ENCODE peak calls at places on chromosome 18, in six cellular contexts. Y is suprapubic skin, X is stomach, P is HCT116, M is Peyer's patch, B is HepG2. U is an unnamed sample.

GRCh38 chr18:29749699-29750098 is 1292.8 kb downstream of the DSC3 start:
- DNase-seq in M (no peak), Y (no peak), P (no peak), X (no peak), B (no peak), U (no peak)

GRCh38 chr18:28112056-28112470 is 64.9 kb downstream of the CDH2 start:
- DNase-seq in Y (no peak), X (no peak), B (no peak), M (no peak), P (no peak), U (no peak)

GRCh38 chr18:47915229-47915628 is 15.2 kb downstream of the SMAD2 start:
- DNase-seq in P (no peak), Y (no peak), B (no peak), M (no peak), X (no peak), U (no peak)

GRCh38 chr18:26159353-26159752 is 25.7 kb downstream of the PSMA8 start:
- DNase-seq in M (no peak), Y (no peak), X (no peak), B (no peak), P (peak; percentile 1), U (no peak)

GRCh38 chr18:7568426-7568825 is 1.3 kb downstream of the PTPRM start:
- DNase-seq in X (peak; percentile 28), M (no peak), B (peak; percentile 33), P (no peak), Y (peak; percentile 79), U (no peak)

GRCh38 chr18:73777356-73778051 is 370.1 kb downstream of the FBXO15 start:
- DNase-seq in X (no peak), B (no peak), P (no peak), M (no peak), Y (no peak), U (no peak)

GRCh38 chr18:61702007-61702406 is 190.8 kb downstream of the RNF152 start:
- DNase-seq in X (no peak), M (no peak), Y (no peak), B (no peak), P (no peak), U (no peak)

GRCh38 chr18:68234676-68235075 is 480.2 kb downstream of the TMX3 start:
- DNase-seq in B (no peak), M (no peak), P (no peak), Y (no peak), X (no peak), U (no peak)

GRCh38 chr18:8217041-8217564 is 392.1 kb upstream of the RAB12 start:
- DNase-seq in Y (no peak), B (no peak), M (no peak), P (no peak), X (no peak), U (no peak)

DNA sequence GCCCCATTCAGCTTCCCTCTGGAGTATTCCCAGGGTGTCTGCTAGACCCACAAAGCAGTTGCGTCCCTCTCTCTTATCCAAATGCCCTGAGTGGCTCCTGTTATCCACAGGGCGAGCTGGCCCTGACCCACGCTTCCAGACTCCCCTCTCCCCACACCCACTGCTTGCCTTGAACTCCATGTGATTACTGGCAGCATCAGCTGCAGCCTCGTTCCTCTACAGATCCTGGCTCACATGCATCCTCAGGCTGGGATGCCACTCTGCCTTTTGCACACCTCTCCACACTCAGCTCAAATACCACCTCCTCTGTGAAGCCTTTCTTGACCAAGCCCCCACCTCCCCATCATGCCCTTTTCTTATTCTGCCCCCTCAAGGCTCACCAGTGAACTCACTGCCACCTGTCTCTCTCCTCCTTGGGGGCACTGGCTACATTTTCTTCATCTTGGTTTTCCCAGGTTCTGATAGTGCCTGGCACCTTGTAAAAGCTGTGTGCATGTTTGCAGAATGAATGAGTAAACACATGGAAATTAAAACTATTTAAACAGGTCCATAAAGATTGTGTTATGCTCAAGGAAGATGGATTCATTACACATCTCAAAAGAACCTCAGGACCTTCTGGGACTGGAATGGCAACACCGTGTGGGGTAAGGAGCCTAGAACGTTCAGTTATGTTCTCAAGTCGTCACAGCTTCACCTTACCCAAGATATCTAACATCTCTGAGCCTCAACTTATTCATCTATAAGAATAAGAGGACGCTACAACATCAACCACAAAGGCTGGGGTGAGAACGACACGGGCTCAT is 165.0 kb downstream of the BCL2 start:
- DNase-seq in X (no peak), M (no peak), B (no peak), Y (no peak), P (no peak), U (no peak)
- TF ChIP-seq POLR2A in X (no peak), M (no peak), B (no peak), Y (no peak), P (no peak), U (no peak)

GRCh38 chr18:58117685-58118403 is 73.8 kb downstream of the NEDD4L start:
- DNase-seq in P (peak; percentile 34), Y (no peak), B (peak; percentile 69), X (peak; percentile 67), M (no peak), U (peak; percentile 37)
- TF ChIP-seq POLR2A in P (no peak), Y (no peak), B (no peak), X (no peak), M (peak; percentile 74), U (no peak)

DNA sequence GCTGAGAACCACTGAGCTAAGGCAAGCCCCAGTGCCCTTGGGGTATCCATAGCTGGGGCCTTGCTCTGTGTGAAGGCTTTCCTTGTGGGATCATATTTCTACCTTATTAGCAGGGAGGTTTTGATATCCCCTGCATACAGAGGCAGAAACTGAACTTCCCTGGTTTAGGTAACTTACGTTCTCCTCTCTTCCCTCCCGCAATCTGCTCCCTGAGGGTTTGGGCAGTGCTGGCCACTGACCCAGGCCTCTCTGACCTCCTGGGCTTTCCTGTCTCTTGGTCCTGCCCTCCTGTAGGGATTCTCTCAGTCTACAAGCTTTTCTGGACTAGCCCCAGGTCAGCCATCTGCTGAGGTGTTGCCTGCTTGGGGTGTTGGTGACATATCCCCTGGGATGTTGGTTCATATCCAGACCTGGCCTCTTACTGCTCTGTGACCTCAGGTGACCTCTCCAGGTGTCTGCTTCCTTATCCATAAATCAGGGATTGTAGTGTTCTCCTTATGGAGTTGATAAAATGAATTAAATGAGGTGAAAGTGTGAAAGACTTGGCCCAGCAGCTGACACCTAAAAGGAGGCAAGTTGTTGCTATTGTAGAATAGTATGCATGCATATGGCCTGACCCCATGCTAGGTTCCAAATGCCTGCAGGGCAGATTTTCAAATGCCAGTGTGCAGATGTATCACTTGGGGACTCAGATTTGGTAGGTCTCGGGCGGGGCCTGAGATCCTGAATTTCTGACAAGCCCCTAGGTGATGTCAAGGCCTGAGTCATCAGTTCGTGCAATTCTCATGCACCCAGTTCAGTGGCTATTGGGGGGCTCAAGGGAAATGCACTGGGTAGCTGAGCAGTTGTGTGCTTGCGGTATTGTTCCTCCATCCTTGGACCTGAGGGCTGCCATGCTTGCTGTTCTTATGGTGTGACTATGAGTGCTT is 106.6 kb downstream of the FHOD3 start:
- DNase-seq in Y (no peak), M (no peak), X (no peak), P (no peak), B (no peak), U (no peak)
- TF ChIP-seq POLR2A in Y (no peak), M (no peak), X (no peak), P (no peak), B (no peak), U (no peak)

DNA sequence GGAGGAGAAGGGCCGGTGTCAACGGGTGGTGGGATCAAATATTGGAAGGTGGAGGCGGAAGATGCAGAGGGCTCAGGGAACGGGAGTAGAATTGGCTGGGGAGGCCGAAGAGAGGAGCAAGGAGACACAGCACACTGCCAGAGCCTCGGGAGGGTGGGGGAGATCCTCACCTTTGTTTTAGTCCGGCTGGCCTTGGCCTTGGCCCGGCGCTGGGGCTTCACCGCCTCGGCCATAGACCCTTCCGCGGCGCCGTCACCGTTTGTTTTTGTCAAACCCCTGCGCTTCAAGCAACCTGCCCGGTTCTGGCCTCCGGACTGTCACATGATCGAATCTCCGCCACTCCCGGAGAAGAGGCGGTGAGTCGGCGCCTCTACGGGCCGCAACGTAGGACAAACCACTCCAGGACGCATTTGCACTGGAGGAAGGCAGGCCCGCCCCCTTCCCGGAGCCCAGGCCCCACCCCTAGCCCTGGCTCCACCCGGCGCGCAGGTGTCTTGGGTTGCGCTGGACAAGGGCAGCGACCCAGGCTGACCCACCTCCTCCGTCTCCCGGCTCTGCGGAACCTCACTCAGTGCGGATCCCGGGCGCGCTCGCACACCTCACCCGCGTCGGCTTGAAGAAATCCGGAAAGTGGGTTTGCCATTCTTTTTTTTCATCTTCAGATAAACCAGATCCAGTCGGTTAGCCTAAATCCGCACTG is at the start of gene EPG5:
- DNase-seq in M (peak; percentile 95), P (peak; percentile 94), B (peak; percentile 93), X (peak; percentile 97), Y (peak; percentile 96), U (peak; percentile 63)
- TF ChIP-seq POLR2A in M (peak; percentile 59), P (no peak), B (peak; percentile 68), X (no peak), Y (peak; percentile 39), U (peak; percentile 4)

GRCh38 chr18:76822510-76823165 is at the start of gene ZNF236:
- DNase-seq in B (peak; percentile 35), M (peak; percentile 67), Y (peak; percentile 86), P (no peak), X (peak; percentile 80), U (peak; percentile 7)
- TF ChIP-seq POLR2A in B (no peak), M (no peak), Y (no peak), P (peak; percentile 45), X (no peak), U (peak; percentile 28)

DNA sequence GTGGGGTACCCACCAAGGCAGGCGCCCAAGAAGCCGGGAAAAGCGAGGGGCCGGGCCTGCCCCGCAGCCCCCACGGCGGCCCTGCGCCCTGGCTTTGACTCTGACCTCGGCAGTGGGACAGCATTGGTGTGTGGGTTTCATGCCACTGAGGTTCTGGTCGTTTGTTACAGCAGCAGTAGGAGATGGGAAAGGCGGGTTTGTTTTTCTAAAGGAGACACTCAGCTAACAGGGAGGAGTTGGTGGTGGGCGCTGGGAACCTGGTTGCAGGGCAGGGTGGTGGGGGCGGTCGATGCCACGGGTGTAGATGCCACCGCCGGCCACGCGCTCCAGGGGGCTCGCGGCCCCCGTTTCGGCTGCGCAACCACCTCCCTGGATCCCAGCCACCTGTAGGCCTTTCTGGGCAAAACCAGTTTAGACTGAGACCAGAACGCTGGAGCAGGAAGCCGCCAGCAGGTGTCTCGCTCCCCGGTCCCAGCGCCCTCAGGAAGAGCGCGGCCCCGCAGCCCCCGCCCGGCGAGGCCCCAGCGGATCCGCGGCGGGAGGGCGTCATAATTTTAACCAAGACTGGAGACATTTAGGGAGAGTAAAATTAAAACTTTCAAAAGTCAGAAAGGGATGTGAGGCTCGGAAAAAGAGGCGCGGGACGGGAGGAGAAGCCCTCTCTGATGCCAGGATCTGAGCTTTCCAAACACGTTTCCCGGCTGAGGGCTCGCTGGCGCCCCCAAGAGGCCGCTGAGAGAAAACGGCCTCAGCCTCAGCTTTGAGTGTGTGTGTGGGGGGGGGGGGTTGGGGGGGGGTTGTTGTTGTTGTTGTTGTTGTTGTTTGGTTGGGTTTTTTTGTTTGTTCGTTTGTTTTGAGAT is 17.4 kb downstream of the CIDEA start:
- DNase-seq in X (peak; percentile 73), M (peak; percentile 25), B (peak; percentile 68), Y (no peak), P (peak; percentile 49), U (peak; percentile 84)
- TF ChIP-seq POLR2A in X (no peak), M (no peak), B (no peak), Y (no peak), P (no peak), U (no peak)

U was measured in H54.